ENCODE peak calls at places on chromosome 20, in six cellular contexts. X, T, R, V, I and J are unnamed samples.

GRCh38 chr20:48722002-48722731 is 105.6 kb downstream of the PREX1 start:
- DNase-seq in I (no peak), R (no peak), T (no peak), V (peak; percentile 76), X (no peak), J (no peak)

GRCh38 chr20:43731469-43731868 is 4.7 kb upstream of the GTSF1L start:
- DNase-seq in V (no peak), I (no peak), X (no peak), R (no peak), T (no peak), J (no peak)

GRCh38 chr20:10433014-10433622 is 904 bp downstream of the MKKS start:
- DNase-seq in R (no peak), I (no peak), T (no peak), X (no peak), V (peak; percentile 4), J (no peak)

GRCh38 chr20:22579119-22579427 is 5.3 kb downstream of the FOXA2 start:
- DNase-seq in T (no peak), V (no peak), I (no peak), X (no peak), R (no peak), J (no peak)

GRCh38 chr20:63057133-63058117 is 50.7 kb upstream of the BHLHE23 start:
- DNase-seq in R (no peak), V (no peak), I (no peak), X (no peak), T (no peak), J (no peak)

GRCh38 chr20:64082821-64083379 is 1.3 kb downstream of the LKAAEAR1 start:
- DNase-seq in R (no peak), X (no peak), I (no peak), T (no peak), V (no peak), J (no peak)

GRCh38 chr20:51553897-51554504 is 11.5 kb upstream of the NFATC2 start:
- DNase-seq in I (no peak), X (no peak), R (no peak), T (no peak), V (no peak), J (no peak)

GRCh38 chr20:48635791-48636267 is 192.0 kb downstream of the PREX1 start:
- DNase-seq in V (peak; percentile 80), R (peak; percentile 83), I (peak; percentile 11), X (peak; percentile 42), T (peak; percentile 47), J (peak; percentile 73)

GRCh38 chr20:36035720-36036119 is 67.3 kb downstream of the CNBD2 start:
- DNase-seq in I (no peak), X (no peak), T (no peak), V (no peak), R (no peak), J (peak; percentile 24)

GRCh38 chr20:2483504-2483903 is 12.9 kb upstream of the SNRPB start:
- DNase-seq in X (no peak), V (no peak), R (no peak), T (no peak), I (no peak), J (no peak)

GRCh38 chr20:13458860-13459451 is 179.8 kb downstream of the TASP1 start:
- DNase-seq in I (no peak), X (no peak), V (peak; percentile 8), T (no peak), R (peak; percentile 6), J (peak; percentile 54)

GRCh38 chr20:14996883-14997672 is 659.7 kb upstream of the FLRT3 start:
- DNase-seq in R (no peak), T (no peak), X (no peak), I (no peak), V (no peak), J (no peak)

GRCh38 chr20:5073154-5074049 is 46.4 kb downstream of the PCNA start:
- DNase-seq in T (no peak), R (no peak), I (no peak), V (peak; percentile 64), X (no peak), J (peak; percentile 25)

GRCh38 chr20:7387638-7388193 is 552.5 kb downstream of the HAO1 start:
- DNase-seq in I (no peak), T (no peak), V (no peak), X (no peak), R (no peak), J (no peak)

GRCh38 chr20:49569403-49570115 is 1.6 kb upstream of the PTGIS start:
- DNase-seq in T (no peak), X (no peak), V (no peak), R (no peak), I (no peak), J (no peak)

GRCh38 chr20:25083773-25084615 is 2.1 kb upstream of the VSX1 start:
- DNase-seq in R (peak; percentile 70), I (no peak), X (no peak), V (no peak), T (no peak), J (peak; percentile 64)

GRCh38 chr20:63499333-63499969 is 568 bp upstream of the EEF1A2 start:
- DNase-seq in I (no peak), X (no peak), R (no peak), V (no peak), T (no peak), J (no peak)

GRCh38 chr20:41249781-41250281 is 67.7 kb downstream of the ZHX3 start:
- DNase-seq in X (no peak), R (no peak), V (peak; percentile 74), T (no peak), I (no peak), J (no peak)

GRCh38 chr20:37302981-37303380 is 13.5 kb downstream of the MANBAL start:
- DNase-seq in V (no peak), T (no peak), R (no peak), X (no peak), I (no peak), J (no peak)

GRCh38 chr20:10857362-10858070 is 183.7 kb upstream of the JAG1 start:
- DNase-seq in X (no peak), I (no peak), R (no peak), T (no peak), V (peak; percentile 45), J (no peak)

GRCh38 chr20:2203436-2203835 is 92.4 kb upstream of the TGM3 start:
- DNase-seq in V (no peak), X (no peak), R (no peak), I (no peak), T (no peak), J (no peak)

GRCh38 chr20:45034436-45034835 is 66.5 kb downstream of the KCNS1 start:
- DNase-seq in T (no peak), X (no peak), V (no peak), I (no peak), R (no peak), J (peak; percentile 18)

GRCh38 chr20:32537657-32538525 is 47.2 kb downstream of the NOL4L start:
- DNase-seq in I (no peak), R (no peak), X (no peak), T (no peak), V (no peak), J (peak; percentile 29)